ENCODE peak calls at places on chromosome 9, in eight cellular contexts. One of them, this sample, is unnamed.

GRCh38 chr9:22916148-22916547 is 469.5 kb downstream of the DMRTA1 start:
- DNase-seq in GM13977: no peak
- DNase-seq in GM19239: no peak
- DNase-seq in Kasumi-1: no peak
- DNase-seq in activated CD4-positive, alpha-beta T cell treated with anti-CD3 and anti-CD28 coated beads for 1 hour: no peak
- DNase-seq in NB4: no peak
- DNase-seq in RWPE1: no peak
- DNase-seq in posterior cingulate gyrus: no peak
- DNase-seq in this sample: no peak

GRCh38 chr9:124675261-124676158 is 95.6 kb downstream of the NR6A1 start:
- DNase-seq in GM13977: no peak
- DNase-seq in GM19239: no peak
- DNase-seq in Kasumi-1: peak
- DNase-seq in activated CD4-positive, alpha-beta T cell treated with anti-CD3 and anti-CD28 coated beads for 1 hour: no peak
- DNase-seq in NB4: peak
- DNase-seq in RWPE1: no peak
- DNase-seq in posterior cingulate gyrus: no peak
- DNase-seq in this sample: peak

GRCh38 chr9:124629600-124629999 is 122.4 kb upstream of the NR5A1 start:
- DNase-seq in GM13977: peak
- DNase-seq in GM19239: no peak
- DNase-seq in Kasumi-1: peak
- DNase-seq in activated CD4-positive, alpha-beta T cell treated with anti-CD3 and anti-CD28 coated beads for 1 hour: no peak
- DNase-seq in NB4: no peak
- DNase-seq in RWPE1: peak
- DNase-seq in posterior cingulate gyrus: no peak
- DNase-seq in this sample: no peak

GRCh38 chr9:124511891-124512805 is 4.9 kb upstream of the NR5A1 start:
- DNase-seq in GM13977: peak
- DNase-seq in GM19239: no peak
- DNase-seq in Kasumi-1: no peak
- DNase-seq in activated CD4-positive, alpha-beta T cell treated with anti-CD3 and anti-CD28 coated beads for 1 hour: no peak
- DNase-seq in NB4: no peak
- DNase-seq in RWPE1: no peak
- DNase-seq in posterior cingulate gyrus: no peak
- DNase-seq in this sample: no peak

GRCh38 chr9:121634329-121634784 is 17.1 kb upstream of the DAB2IP start:
- DNase-seq in GM13977: peak
- DNase-seq in GM19239: no peak
- DNase-seq in Kasumi-1: peak
- DNase-seq in activated CD4-positive, alpha-beta T cell treated with anti-CD3 and anti-CD28 coated beads for 1 hour: no peak
- DNase-seq in NB4: peak
- DNase-seq in RWPE1: no peak
- DNase-seq in posterior cingulate gyrus: no peak
- DNase-seq in this sample: peak

GRCh38 chr9:11702529-11702928 is 990.7 kb upstream of the TYRP1 start:
- DNase-seq in GM13977: no peak
- DNase-seq in GM19239: no peak
- DNase-seq in Kasumi-1: no peak
- DNase-seq in activated CD4-positive, alpha-beta T cell treated with anti-CD3 and anti-CD28 coated beads for 1 hour: no peak
- DNase-seq in NB4: no peak
- DNase-seq in RWPE1: peak
- DNase-seq in posterior cingulate gyrus: no peak
- DNase-seq in this sample: no peak

GRCh38 chr9:96554326-96554725 is 65.3 kb downstream of the CDC14B start:
- DNase-seq in GM13977: no peak
- DNase-seq in GM19239: no peak
- DNase-seq in Kasumi-1: no peak
- DNase-seq in activated CD4-positive, alpha-beta T cell treated with anti-CD3 and anti-CD28 coated beads for 1 hour: no peak
- DNase-seq in NB4: no peak
- DNase-seq in RWPE1: no peak
- DNase-seq in posterior cingulate gyrus: no peak
- DNase-seq in this sample: no peak

GRCh38 chr9:99162759-99163364 is 57.9 kb downstream of the TGFBR1 start:
- DNase-seq in GM13977: peak
- DNase-seq in GM19239: no peak
- DNase-seq in Kasumi-1: peak
- DNase-seq in activated CD4-positive, alpha-beta T cell treated with anti-CD3 and anti-CD28 coated beads for 1 hour: no peak
- DNase-seq in NB4: peak
- DNase-seq in RWPE1: peak
- DNase-seq in posterior cingulate gyrus: no peak
- DNase-seq in this sample: peak

GRCh38 chr9:121700165-121700830 is 48.9 kb downstream of the DAB2IP start:
- DNase-seq in GM13977: no peak
- DNase-seq in GM19239: no peak
- DNase-seq in Kasumi-1: no peak
- DNase-seq in activated CD4-positive, alpha-beta T cell treated with anti-CD3 and anti-CD28 coated beads for 1 hour: no peak
- DNase-seq in NB4: peak
- DNase-seq in RWPE1: peak
- DNase-seq in posterior cingulate gyrus: no peak
- DNase-seq in this sample: no peak

GRCh38 chr9:89844535-89844934 is 239.7 kb downstream of the GADD45G start:
- DNase-seq in GM13977: no peak
- DNase-seq in GM19239: no peak
- DNase-seq in Kasumi-1: no peak
- DNase-seq in activated CD4-positive, alpha-beta T cell treated with anti-CD3 and anti-CD28 coated beads for 1 hour: no peak
- DNase-seq in NB4: no peak
- DNase-seq in RWPE1: no peak
- DNase-seq in posterior cingulate gyrus: no peak
- DNase-seq in this sample: no peak

GRCh38 chr9:33524431-33524947 is 438 bp downstream of the ANKRD18B start:
- DNase-seq in GM13977: peak
- DNase-seq in GM19239: no peak
- DNase-seq in Kasumi-1: no peak
- DNase-seq in activated CD4-positive, alpha-beta T cell treated with anti-CD3 and anti-CD28 coated beads for 1 hour: no peak
- DNase-seq in NB4: peak
- DNase-seq in RWPE1: no peak
- DNase-seq in posterior cingulate gyrus: no peak
- DNase-seq in this sample: peak

GRCh38 chr9:110762783-110763182 is 94.2 kb downstream of the MUSK start:
- DNase-seq in GM13977: no peak
- DNase-seq in GM19239: no peak
- DNase-seq in Kasumi-1: no peak
- DNase-seq in activated CD4-positive, alpha-beta T cell treated with anti-CD3 and anti-CD28 coated beads for 1 hour: no peak
- DNase-seq in NB4: no peak
- DNase-seq in RWPE1: no peak
- DNase-seq in posterior cingulate gyrus: no peak
- DNase-seq in this sample: no peak

GRCh38 chr9:120481248-120481647 is 98.7 kb downstream of the CDK5RAP2 start:
- DNase-seq in GM13977: no peak
- DNase-seq in GM19239: no peak
- DNase-seq in Kasumi-1: no peak
- DNase-seq in activated CD4-positive, alpha-beta T cell treated with anti-CD3 and anti-CD28 coated beads for 1 hour: no peak
- DNase-seq in NB4: no peak
- DNase-seq in RWPE1: no peak
- DNase-seq in posterior cingulate gyrus: no peak
- DNase-seq in this sample: no peak